ENCODE peak calls at places on chromosomes 4 and X, in four cellular contexts. H is CD8-positive, alpha-beta T cell; N is IMR-90; T is neural progenitor cell. S is an unnamed sample. For H3K27me3, the result is how much of the 10 kb centered on the place peaks cover.

GRCh38 chr4:85761803-85762202 is 286.9 kb downstream of the ARHGAP24 start:
- DNase-seq in H (no peak), N (peak), T (no peak), S (no peak)

GRCh38 chrX:27987862-27988646 is 6.8 kb upstream of the DCAF8L1 start:
- DNase-seq in H (no peak), N (no peak), T (peak), S (no peak)

GRCh38 chrX:7147431-7147977 is at the start of gene STS:
- DNase-seq in H (peak), N (peak), T (peak), S (peak)

GRCh38 chrX:103818844-103819243 is 13.2 kb downstream of the RAB9B start:
- DNase-seq in H (no peak), N (no peak), T (no peak), S (no peak)

GRCh38 chrX:108020631-108021030 is 24.2 kb upstream of the VSIG1 start:
- DNase-seq in H (peak), N (peak), T (peak), S (no peak)

GRCh38 chr4:10075158-10075863 is 41.3 kb downstream of the WDR1 start:
- DNase-seq in H (no peak), N (no peak), T (no peak), S (no peak)

GRCh38 chrX:49237060-49237459 is 1.8 kb downstream of the CCDC22 start:
- DNase-seq in H (no peak), N (no peak), T (no peak), S (no peak)

GRCh38 chr4:6948134-6948460 is 38.5 kb downstream of the TBC1D14 start:
- DNase-seq in H (no peak), N (no peak), T (no peak), S (no peak)

GRCh38 chr4:143021384-143021783 is 163.3 kb upstream of the USP38 start:
- DNase-seq in H (no peak), N (no peak), T (no peak), S (no peak)

GRCh38 chrX:82127228-82128123 is 925.6 kb downstream of the SH3BGRL start:
- DNase-seq in H (no peak), N (no peak), T (no peak), S (no peak)

GRCh38 chr4:108080752-108081151 is 88.0 kb downstream of the LEF1 start:
- DNase-seq in H (peak), N (no peak), T (no peak), S (no peak)

GRCh38 chr4:113547487-113548042 is 214.0 kb downstream of the CAMK2D start:
- DNase-seq in H (peak), N (peak), T (peak), S (peak)

GRCh38 chr4:145694929-145695328 is 15.0 kb downstream of the C4orf51 start:
- DNase-seq in H (no peak), N (peak), T (no peak), S (no peak)

GRCh38 chr4:157012781-157013180 is 41.2 kb upstream of the PDGFC start:
- DNase-seq in H (no peak), N (peak), T (no peak), S (peak)

GRCh38 chr4:152014280-152014679 is 253.5 kb upstream of the GATB start:
- DNase-seq in H (no peak), N (no peak), T (no peak), S (no peak)

GRCh38 chrX:31329298-31329697 is 257.5 kb upstream of the FTHL17 start:
- DNase-seq in H (no peak), N (peak), T (no peak), S (no peak)

GRCh38 chr4:83852085-83852451 is 316.2 kb downstream of the GPAT3 start:
- DNase-seq in H (no peak), N (peak), T (no peak), S (peak)

GRCh38 chr4:83855044-83855443 is 319.1 kb downstream of the GPAT3 start:
- DNase-seq in H (no peak), N (peak), T (no peak), S (peak)

GRCh38 chr4:83846193-83846830 is 310.4 kb downstream of the GPAT3 start:
- DNase-seq in H (no peak), N (no peak), T (no peak), S (no peak)

GRCh38 chr4:83850435-83850834 is 314.5 kb downstream of the GPAT3 start:
- DNase-seq in H (no peak), N (peak), T (no peak), S (no peak)

DNA sequence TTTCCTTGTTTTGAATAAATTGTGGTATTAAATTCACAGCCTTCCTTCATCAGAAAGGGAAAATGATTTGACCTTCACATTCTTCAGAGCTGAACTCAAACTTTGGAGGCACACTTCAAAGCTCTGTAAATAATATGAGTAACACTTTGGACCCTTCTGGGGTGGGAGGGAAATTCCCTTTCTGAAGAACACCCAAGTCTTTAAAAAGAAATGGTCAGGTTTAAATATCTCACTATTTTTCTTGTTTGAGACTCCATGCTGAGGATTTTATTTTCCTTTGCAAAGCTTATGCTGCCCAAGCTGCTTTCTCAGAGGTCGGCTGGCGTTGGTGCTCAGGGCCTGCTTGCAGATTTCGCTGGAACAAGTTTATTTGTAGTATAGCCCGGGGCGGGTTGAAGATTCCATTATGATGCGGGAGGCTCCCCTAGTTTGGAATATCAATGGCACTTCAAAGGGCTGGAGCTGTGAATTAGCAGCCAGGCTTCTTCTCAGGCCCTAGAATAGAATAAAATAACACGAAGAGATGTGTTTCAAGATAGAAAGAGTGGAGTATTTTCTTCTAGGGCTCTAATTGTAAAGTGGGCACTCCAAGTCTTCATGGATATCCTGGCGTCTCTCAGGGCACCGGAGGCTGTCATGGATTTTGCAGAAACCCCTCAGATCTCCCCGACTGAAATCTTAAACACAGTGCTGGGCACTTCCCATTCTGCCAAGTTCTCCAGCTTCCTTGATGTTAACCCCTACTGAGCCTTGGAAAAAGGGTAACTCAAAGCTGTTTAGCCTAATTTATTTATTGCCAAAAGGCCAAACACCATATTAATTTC is 315.6 kb downstream of the GPAT3 start:
- DNase-seq in H (no peak), N (peak), T (no peak), S (peak)
- H3K27me3 ChIP-seq in H (under half), N (under half), T (under half), S (under half)

DNA sequence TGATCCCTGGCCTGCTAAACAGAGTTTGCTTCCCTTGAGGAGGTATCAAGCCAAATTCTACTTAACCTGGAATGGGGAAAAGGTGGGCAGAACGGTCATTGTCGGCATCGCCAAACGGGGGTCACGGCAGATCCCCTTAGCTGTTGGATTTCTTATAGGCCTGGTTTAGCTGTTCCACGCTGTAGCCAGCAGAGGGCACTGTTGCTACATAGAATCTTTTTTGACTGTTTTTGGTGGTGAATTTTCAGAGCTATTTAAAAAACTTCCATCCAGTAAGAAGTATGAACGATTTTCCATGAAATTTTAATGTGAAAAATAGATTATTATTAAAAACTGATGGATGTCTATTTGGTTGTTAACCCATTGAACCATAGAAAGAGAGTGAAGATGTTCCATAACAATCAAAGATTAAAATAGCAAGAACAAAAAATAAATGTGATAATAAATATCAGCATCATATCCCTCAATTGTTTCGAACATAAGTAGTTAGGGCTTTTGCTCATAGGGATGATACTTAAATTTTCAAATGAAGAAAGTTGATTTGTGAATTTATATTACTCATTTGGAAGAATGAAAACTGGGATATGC is 56.6 kb downstream of the LINC00632 start:
- DNase-seq in H (peak), N (peak), T (peak), S (no peak)
- H3K27me3 ChIP-seq in H (under half), N (under half), T (under half), S (under half)

DNA sequence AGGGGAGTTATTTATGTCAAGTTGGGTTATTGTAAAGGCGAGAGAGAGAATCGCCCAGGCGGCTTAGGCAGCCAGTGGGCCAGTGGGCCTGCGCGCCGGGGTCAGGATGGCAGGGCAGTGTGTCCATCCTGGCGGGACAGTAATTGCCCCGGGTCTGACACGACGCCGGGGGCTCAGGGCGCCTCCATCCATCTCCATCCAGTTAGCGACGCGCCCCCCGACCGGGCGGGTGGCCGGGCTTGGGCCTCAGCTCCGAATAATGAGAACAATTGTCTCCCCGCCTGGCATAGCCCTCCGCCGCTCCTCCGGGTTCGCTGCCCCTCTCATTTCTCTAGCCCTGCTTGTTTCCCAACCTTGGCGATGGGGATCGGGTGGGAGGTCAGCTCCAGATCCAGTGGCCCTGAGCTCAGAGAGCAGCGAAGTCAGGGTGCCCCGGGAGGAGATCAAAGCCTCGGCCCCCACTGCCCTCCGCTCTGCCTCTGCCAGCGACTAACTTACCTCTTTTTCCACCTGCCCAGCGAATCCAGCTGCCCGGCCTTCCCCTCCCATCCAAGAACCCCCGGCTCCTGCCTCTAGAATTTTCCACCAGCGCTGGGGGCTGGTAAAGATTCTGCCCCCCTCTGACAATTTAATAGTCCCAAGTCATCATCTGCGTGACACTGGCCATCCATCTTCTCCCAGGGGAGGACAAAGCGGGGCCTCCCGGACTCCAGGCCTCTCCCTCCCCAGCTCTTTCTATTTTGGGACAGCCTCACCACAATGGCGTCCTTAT is 56.9 kb upstream of the TMEM33 start:
- DNase-seq in H (no peak), N (no peak), T (peak), S (no peak)
- H3K27me3 ChIP-seq in H (under half), N (half or more), T (half or more), S (half or more)

GRCh38 chrX:617891-618290 is 12.7 kb upstream of the SHOX start:
- DNase-seq in H (no peak), N (no peak), T (no peak), S (no peak)

GRCh38 chrX:617401-617800 is 13.2 kb upstream of the SHOX start:
- DNase-seq in H (no peak), N (no peak), T (no peak), S (no peak)

GRCh38 chrX:619451-619811 is 11.2 kb upstream of the SHOX start:
- DNase-seq in H (no peak), N (no peak), T (no peak), S (no peak)

GRCh38 chrX:619812-620493 is 10.6 kb upstream of the SHOX start:
- DNase-seq in H (no peak), N (no peak), T (peak), S (no peak)

DNA sequence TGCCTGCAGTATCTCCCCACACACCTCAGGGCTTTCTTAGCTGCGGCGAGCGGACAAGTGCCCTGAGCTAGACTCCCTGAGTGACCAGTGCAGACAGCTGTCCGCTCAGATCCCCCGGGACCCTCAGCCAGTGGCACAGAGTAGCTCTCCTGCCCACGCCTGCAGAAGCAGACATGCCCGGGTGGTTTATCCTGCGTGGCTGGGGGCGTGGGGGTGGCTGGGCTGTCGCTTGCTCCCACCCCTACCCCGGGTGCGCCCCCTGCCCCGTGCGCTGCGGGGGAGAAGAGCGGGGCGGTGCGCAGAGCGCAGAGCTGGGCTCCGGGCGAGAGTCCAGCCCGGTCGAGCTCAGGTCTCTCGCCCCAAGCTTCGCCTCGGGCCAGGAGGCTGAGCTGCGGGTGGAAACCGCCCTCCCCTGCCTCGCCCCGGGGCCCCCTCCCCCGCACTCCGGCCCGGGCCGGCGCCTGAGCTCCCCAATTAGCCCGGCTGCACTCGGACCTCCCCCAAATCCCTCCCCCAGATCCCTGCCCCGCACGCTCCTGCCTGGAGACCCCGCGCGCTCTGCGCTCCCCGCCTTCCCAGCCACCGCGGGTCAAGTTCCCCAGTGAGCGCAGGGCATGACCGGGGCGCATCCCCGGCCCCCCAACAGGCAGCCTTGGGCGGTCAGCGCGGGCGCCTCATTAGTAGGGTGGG is 11.7 kb upstream of the SHOX start:
- DNase-seq in H (no peak), N (no peak), T (peak), S (no peak)
- H3K27me3 ChIP-seq in H (under half), N (under half), T (half or more), S (under half)